ENCODE peak calls at places on chromosomes 6 and 20, in four cellular contexts. P, D, B and J are unnamed samples.

GRCh38 chr20:60340232-60340631 is 382.0 kb downstream of the CDH26 start:
- DNase-seq in B (no peak), D (peak), P (no peak), J (no peak)

GRCh38 chr6:40350193-40350941 is 236.8 kb downstream of the LRFN2 start:
- DNase-seq in P (peak), B (no peak), D (no peak), J (no peak)

GRCh38 chr6:15521516-15521915 is 141.3 kb downstream of the DTNBP1 start:
- DNase-seq in B (no peak), D (no peak), P (no peak), J (no peak)

GRCh38 chr6:100103936-100104335 is 109.9 kb upstream of the MCHR2 start:
- DNase-seq in P (no peak), B (no peak), D (no peak), J (no peak)

GRCh38 chr6:56051199-56051598 is 175.8 kb upstream of the BMP5 start:
- DNase-seq in B (no peak), P (no peak), D (no peak), J (no peak)

GRCh38 chr6:168057836-168058235 is 21.2 kb downstream of the FRMD1 start:
- DNase-seq in P (no peak), B (no peak), D (no peak), J (no peak)

GRCh38 chr6:30769088-30769852 is 24.9 kb upstream of the IER3 start:
- DNase-seq in P (no peak), B (no peak), D (peak), J (peak)

GRCh38 chr20:48933017-48933766 is 11.7 kb downstream of the ARFGEF2 start:
- DNase-seq in B (no peak), P (no peak), D (no peak), J (no peak)

GRCh38 chr20:17358854-17359253 is 132.0 kb downstream of the PCSK2 start:
- DNase-seq in B (no peak), P (no peak), D (no peak), J (no peak)

GRCh38 chr20:1577906-1578305 is 20.4 kb upstream of the SIRPD start:
- DNase-seq in B (no peak), P (no peak), D (no peak), J (no peak)

GRCh38 chr6:99613398-99613704 is 6.7 kb downstream of the PRDM13 start:
- DNase-seq in B (no peak), D (no peak), P (no peak), J (no peak)

GRCh38 chr6:108655840-108656650 is 95.3 kb downstream of the FOXO3 start:
- DNase-seq in B (no peak), P (no peak), D (no peak), J (no peak)

GRCh38 chr6:14222956-14223355 is 105.4 kb downstream of the CD83 start:
- DNase-seq in P (no peak), B (no peak), D (no peak), J (no peak)

GRCh38 chr6:166419268-166419667 is 36.5 kb upstream of the MPC1 start:
- DNase-seq in P (no peak), D (no peak), B (peak), J (no peak)

GRCh38 chr20:571754-572331 is 28.3 kb upstream of the CSNK2A1 start:
- DNase-seq in D (peak), B (no peak), P (peak), J (no peak)

GRCh38 chr20:41072099-41072798 is 43.6 kb downstream of the TOP1 start:
- DNase-seq in D (no peak), P (no peak), B (no peak), J (no peak)

GRCh38 chr6:111992851-111993250 is 61.1 kb upstream of the CCN6 start:
- DNase-seq in B (no peak), P (no peak), D (no peak), J (no peak)

GRCh38 chr6:33839399-33840063 is 35.7 kb upstream of the MLN start:
- DNase-seq in B (no peak), D (no peak), P (no peak), J (no peak)

GRCh38 chr6:144712541-144712940 is 427.4 kb downstream of the UTRN start:
- DNase-seq in D (no peak), P (no peak), B (no peak), J (no peak)

GRCh38 chr6:148944608-148945007 is 197.8 kb downstream of the UST start:
- DNase-seq in B (no peak), D (no peak), P (no peak), J (no peak)

GRCh38 chr20:51594206-51594998 is 51.9 kb upstream of the NFATC2 start:
- DNase-seq in P (no peak), B (no peak), D (no peak), J (no peak)

GRCh38 chr6:47144306-47144705 is 102.2 kb upstream of the ADGRF1 start:
- DNase-seq in D (no peak), B (no peak), P (no peak), J (no peak)

DNA sequence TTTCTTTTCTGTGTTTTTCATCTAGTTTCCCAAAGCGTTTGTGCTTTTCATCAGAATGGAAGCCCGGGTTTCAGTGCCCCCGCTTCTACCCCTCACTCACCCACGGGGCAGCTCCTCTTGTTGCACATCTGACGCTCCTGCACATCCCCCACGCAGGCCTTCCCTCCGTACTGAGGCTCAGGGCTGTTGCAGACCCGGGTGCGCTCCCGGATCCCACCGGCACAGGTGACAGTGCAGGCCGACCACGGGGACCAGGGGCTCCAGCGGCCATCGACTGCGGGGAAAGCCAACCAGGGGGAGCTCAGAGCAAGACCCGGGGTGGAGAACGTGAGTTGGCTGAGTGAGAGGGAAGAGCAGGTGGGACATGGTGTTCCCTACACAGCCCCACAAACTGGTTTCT is 19.0 kb downstream of the THBS2 start:
- DNase-seq in D (no peak), P (no peak), B (no peak), J (no peak)
- TF ChIP-seq CEBPB in D (no peak), P (no peak), B (no peak), J (no peak)

GRCh38 chr20:34744340-34744739 is 40.2 kb downstream of the TP53INP2 start:
- DNase-seq in P (no peak), B (no peak), D (no peak), J (no peak)

GRCh38 chr20:34751453-34751852 is 47.3 kb downstream of the TP53INP2 start:
- DNase-seq in P (no peak), D (no peak), B (no peak), J (no peak)

GRCh38 chr20:34750484-34750883 is 46.3 kb downstream of the TP53INP2 start:
- DNase-seq in B (no peak), D (no peak), P (no peak), J (no peak)

GRCh38 chr20:34744847-34745246 is 40.7 kb downstream of the TP53INP2 start:
- DNase-seq in B (no peak), P (no peak), D (no peak), J (no peak)

DNA sequence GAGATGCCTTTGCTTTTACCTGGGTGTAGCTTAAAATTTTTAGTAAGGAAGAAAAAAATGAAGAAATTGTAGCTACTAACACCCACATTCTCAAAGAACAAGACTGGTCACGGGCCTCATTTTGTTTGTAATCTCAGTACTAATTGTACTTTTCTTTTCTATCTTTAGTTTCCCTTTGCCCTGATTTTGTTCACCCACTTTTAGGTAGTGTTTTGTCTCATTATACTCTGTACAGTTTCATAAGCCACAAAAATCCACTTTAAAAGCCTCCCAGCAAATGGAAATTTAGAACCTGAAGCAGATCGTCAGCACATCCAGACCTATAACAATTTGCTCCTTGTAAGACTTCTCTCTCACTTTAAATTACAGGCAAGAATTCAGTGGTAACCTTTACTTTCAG is 43.3 kb downstream of the TP53INP2 start:
- DNase-seq in B (no peak), D (no peak), P (no peak), J (no peak)
- TF ChIP-seq EGR1 in B (no peak), D (no peak), P (no peak), J (no peak)

DNA sequence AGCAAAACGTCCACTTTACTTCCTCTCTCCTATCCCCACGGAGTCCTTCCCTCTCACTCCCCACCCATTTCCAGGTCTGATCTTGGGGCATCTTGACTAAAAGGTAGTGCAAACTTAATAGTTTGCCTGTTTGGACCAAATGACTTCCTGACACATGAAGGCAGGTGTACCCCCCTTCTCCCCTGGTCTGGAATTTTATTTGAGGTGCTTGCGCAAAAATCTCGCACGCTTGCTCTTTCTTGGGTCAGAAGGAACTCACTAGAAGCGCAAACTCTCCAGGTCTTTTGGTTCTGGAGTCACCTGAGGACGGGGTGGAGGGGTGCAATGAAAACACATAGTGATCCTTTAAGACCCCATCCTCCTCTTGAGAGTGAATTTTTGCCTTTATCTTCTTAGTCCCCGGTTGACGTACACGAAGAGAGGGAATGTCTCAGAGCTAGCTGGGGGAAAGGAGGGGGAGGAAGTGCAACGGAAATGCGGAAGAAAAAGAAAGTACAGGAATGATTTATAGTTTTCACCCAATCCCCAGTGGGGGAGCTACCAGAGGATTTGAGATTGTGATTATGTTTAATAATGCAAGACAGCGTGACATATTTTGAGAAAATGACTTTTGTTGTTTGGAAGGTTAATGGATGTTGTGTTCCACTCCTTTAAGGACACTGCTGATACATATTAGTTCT is 4.9 kb downstream of the ADGRB3 start:
- DNase-seq in B (no peak), P (peak), D (peak), J (no peak)
- H3K4me3 ChIP-seq in B (no peak), P (peak), D (peak), J (no peak)

GRCh38 chr6:137372532-137372931 is 121.7 kb downstream of the OLIG3 start:
- DNase-seq in D (no peak), B (no peak), P (no peak), J (no peak)

GRCh38 chr6:137369135-137369534 is 125.1 kb downstream of the OLIG3 start:
- DNase-seq in D (no peak), P (no peak), B (no peak), J (no peak)

GRCh38 chr6:137373296-137373695 is 120.9 kb downstream of the OLIG3 start:
- DNase-seq in P (no peak), D (no peak), B (no peak), J (no peak)

GRCh38 chr6:137371634-137372016 is 122.6 kb downstream of the OLIG3 start:
- DNase-seq in P (no peak), D (no peak), B (no peak), J (no peak)

GRCh38 chr6:137370871-137371633 is 123.1 kb downstream of the OLIG3 start:
- DNase-seq in D (no peak), B (peak), P (no peak), J (peak)
- TF ChIP-seq CEBPB in D (no peak), B (no peak), P (no peak), J (no peak)

GRCh38 chr6:129605095-129605494 is 104.9 kb downstream of the ARHGAP18 start:
- DNase-seq in D (no peak), B (no peak), P (no peak), J (no peak)

GRCh38 chr6:129607581-129608186 is 102.3 kb downstream of the ARHGAP18 start:
- DNase-seq in P (no peak), D (no peak), B (no peak), J (no peak)

GRCh38 chr6:129604321-129604720 is 105.7 kb downstream of the ARHGAP18 start:
- DNase-seq in D (no peak), B (no peak), P (no peak), J (no peak)

GRCh38 chr6:129605962-129606361 is 104.0 kb downstream of the ARHGAP18 start:
- DNase-seq in D (no peak), B (no peak), P (no peak), J (no peak)

GRCh38 chr6:129606664-129607063 is 103.3 kb downstream of the ARHGAP18 start:
- DNase-seq in D (no peak), B (peak), P (no peak), J (no peak)
- TF ChIP-seq EGR1 in D (no peak), B (no peak), P (no peak), J (no peak)

GRCh38 chr20:58906894-58907293 is 54.4 kb downstream of the GNAS start:
- DNase-seq in D (no peak), P (no peak), B (no peak), J (no peak)
- H3K4me3 ChIP-seq in D (no peak), P (no peak), B (peak), J (no peak)

GRCh38 chr6:98566126-98566525 is 268.2 kb upstream of the POU3F2 start:
- DNase-seq in B (no peak), P (no peak), D (no peak), J (no peak)
- TF ChIP-seq CEBPB in B (no peak), P (no peak), D (no peak), J (no peak)

GRCh38 chr6:2101213-2101612 is 144.2 kb downstream of the GMDS start:
- DNase-seq in B (no peak), P (no peak), D (no peak), J (no peak)
- TF ChIP-seq EGR1 in B (no peak), P (no peak), D (no peak), J (no peak)